ENCODE peak calls at places on chromosomes 12 and 14, in ten cellular contexts. G, B, U, Q, J, V, F, H, I and P are unnamed samples.

GRCh38 chr14:57492859-57493258 is 798 bp downstream of the CCDC198 start:
- DNase-seq in G (peak), B (no peak), U (no peak), Q (peak), J (no peak), V (no peak), F (no peak), H (no peak), I (no peak), P (no peak)

GRCh38 chr12:132710422-132711168 is at the start of gene PGAM5:
- DNase-seq in G (peak), B (peak), U (peak), Q (peak), J (peak), V (peak), F (peak), H (peak), I (peak), P (peak)

GRCh38 chr14:92473947-92474535 is 39.5 kb upstream of the RIN3 start:
- DNase-seq in G (no peak), B (no peak), U (no peak), Q (no peak), J (no peak), V (no peak), F (no peak), H (no peak), I (no peak), P (no peak)

GRCh38 chr12:6342140-6342889 is 439 bp upstream of the TNFRSF1A start:
- DNase-seq in G (no peak), B (no peak), U (no peak), Q (no peak), J (no peak), V (no peak), F (no peak), H (no peak), I (no peak), P (no peak)

GRCh38 chr12:114696443-114697245 is 12.7 kb upstream of the TBX3 start:
- DNase-seq in G (no peak), B (no peak), U (no peak), Q (no peak), J (no peak), V (no peak), F (no peak), H (no peak), I (no peak), P (no peak)

GRCh38 chr14:104445086-104445485 is 134.5 kb upstream of the C14orf180 start:
- DNase-seq in G (no peak), B (no peak), U (no peak), Q (no peak), J (no peak), V (no peak), F (no peak), H (no peak), I (no peak), P (no peak)

GRCh38 chr12:3141339-3142321 is 64.5 kb downstream of the TSPAN9 start:
- DNase-seq in G (peak), B (no peak), U (no peak), Q (no peak), J (no peak), V (no peak), F (no peak), H (no peak), I (no peak), P (no peak)

GRCh38 chr12:94404854-94405253 is 54.8 kb downstream of the CEP83 start:
- DNase-seq in G (no peak), B (no peak), U (no peak), Q (peak), J (no peak), V (no peak), F (no peak), H (no peak), I (no peak), P (no peak)

GRCh38 chr14:61764342-61765122 is 2.3 kb downstream of the SNAPC1 start:
- DNase-seq in G (no peak), B (no peak), U (no peak), Q (no peak), J (no peak), V (no peak), F (no peak), H (no peak), I (no peak), P (no peak)

GRCh38 chr14:96717116-96717515 is 80.1 kb upstream of the VRK1 start:
- DNase-seq in G (no peak), B (no peak), U (no peak), Q (no peak), J (no peak), V (no peak), F (no peak), H (no peak), I (no peak), P (no peak)

GRCh38 chr12:80935076-80935475 is 2.7 kb downstream of the LIN7A start:
- DNase-seq in G (no peak), B (no peak), U (no peak), Q (no peak), J (no peak), V (no peak), F (no peak), H (no peak), I (no peak), P (no peak)

GRCh38 chr12:78787576-78787975 is 77.0 kb upstream of the SYT1 start:
- DNase-seq in G (no peak), B (no peak), U (no peak), Q (no peak), J (no peak), V (no peak), F (no peak), H (no peak), I (no peak), P (no peak)

GRCh38 chr12:66036317-66036716 is 94.2 kb downstream of the LLPH start:
- DNase-seq in G (peak), B (no peak), U (no peak), Q (peak), J (no peak), V (no peak), F (peak), H (no peak), I (no peak), P (no peak)

GRCh38 chr12:49809369-49810158 is 18.6 kb downstream of the NCKAP5L start:
- DNase-seq in G (no peak), B (peak), U (no peak), Q (peak), J (no peak), V (no peak), F (no peak), H (no peak), I (no peak), P (no peak)

GRCh38 chr14:106417224-106418049 is 891.1 kb downstream of the TMEM121 start:
- DNase-seq in G (peak), B (peak), U (peak), Q (no peak), J (peak), V (peak), F (peak), H (no peak), I (peak), P (peak)